ENCODE peak calls at places on chromosomes 13 and 19, in seven cellular contexts. One of them, this sample, is unnamed. For H3K9me2, the result is how much of the 10 kb centered on the place peaks cover.

GRCh38 chr13:67574320-67575233 is 344.4 kb upstream of the PCDH9 start:
- DNase-seq in OCI-LY7: no peak
- DNase-seq in GM23248: no peak
- DNase-seq in HCT116: no peak
- DNase-seq in PC-3: peak
- DNase-seq in PC-9: peak
- DNase-seq in SK-N-SH: no peak
- DNase-seq in this sample: no peak

GRCh38 chr13:111567637-111568036 is 247.2 kb downstream of the TEX29 start:
- DNase-seq in GM23248: no peak
- DNase-seq in PC-3: no peak
- DNase-seq in HCT116: no peak
- DNase-seq in SK-N-SH: no peak
- DNase-seq in PC-9: no peak
- DNase-seq in OCI-LY7: no peak
- DNase-seq in this sample: no peak

GRCh38 chr13:99303863-99304521 is 3.2 kb downstream of the GPR183 start:
- DNase-seq in HCT116: no peak
- DNase-seq in GM23248: no peak
- DNase-seq in OCI-LY7: no peak
- DNase-seq in PC-9: no peak
- DNase-seq in PC-3: no peak
- DNase-seq in SK-N-SH: no peak
- DNase-seq in this sample: no peak

GRCh38 chr13:39048806-39049205 is 10.6 kb downstream of the NHLRC3 start:
- DNase-seq in GM23248: no peak
- DNase-seq in PC-9: no peak
- DNase-seq in PC-3: no peak
- DNase-seq in OCI-LY7: no peak
- DNase-seq in SK-N-SH: no peak
- DNase-seq in HCT116: no peak
- DNase-seq in this sample: no peak

GRCh38 chr19:58196911-58197616 is 14.2 kb downstream of the ZNF274 start:
- DNase-seq in HCT116: no peak
- DNase-seq in OCI-LY7: peak
- DNase-seq in PC-3: peak
- DNase-seq in GM23248: peak
- DNase-seq in PC-9: peak
- DNase-seq in SK-N-SH: no peak
- DNase-seq in this sample: no peak

GRCh38 chr13:50236898-50237318 is 221.7 kb downstream of the KCNRG start:
- DNase-seq in PC-3: no peak
- DNase-seq in SK-N-SH: no peak
- DNase-seq in HCT116: no peak
- DNase-seq in GM23248: no peak
- DNase-seq in OCI-LY7: no peak
- DNase-seq in PC-9: no peak
- DNase-seq in this sample: no peak

GRCh38 chr19:11446652-11447301 is 11.3 kb downstream of the PRKCSH start:
- DNase-seq in HCT116: no peak
- DNase-seq in GM23248: peak
- DNase-seq in OCI-LY7: peak
- DNase-seq in PC-9: peak
- DNase-seq in PC-3: peak
- DNase-seq in SK-N-SH: peak
- DNase-seq in this sample: peak

GRCh38 chr13:108549989-108550388 is 79.4 kb upstream of the MYO16 start:
- DNase-seq in GM23248: no peak
- DNase-seq in OCI-LY7: no peak
- DNase-seq in PC-9: no peak
- DNase-seq in PC-3: no peak
- DNase-seq in HCT116: no peak
- DNase-seq in SK-N-SH: no peak
- DNase-seq in this sample: no peak

GRCh38 chr13:113545455-113545930 is 39.1 kb upstream of the TFDP1 start:
- DNase-seq in GM23248: peak
- DNase-seq in SK-N-SH: peak
- DNase-seq in PC-9: peak
- DNase-seq in PC-3: no peak
- DNase-seq in HCT116: no peak
- DNase-seq in OCI-LY7: no peak
- DNase-seq in this sample: no peak

GRCh38 chr13:39364797-39365468 is 238.1 kb downstream of the LHFPL6 start:
- DNase-seq in PC-9: peak
- DNase-seq in SK-N-SH: no peak
- DNase-seq in GM23248: peak
- DNase-seq in OCI-LY7: no peak
- DNase-seq in PC-3: peak
- DNase-seq in HCT116: peak
- DNase-seq in this sample: no peak

GRCh38 chr19:49938662-49939061 is 9.4 kb upstream of the NUP62 start:
- DNase-seq in GM23248: no peak
- DNase-seq in PC-3: no peak
- DNase-seq in OCI-LY7: no peak
- DNase-seq in SK-N-SH: no peak
- DNase-seq in HCT116: no peak
- DNase-seq in PC-9: no peak
- DNase-seq in this sample: no peak

GRCh38 chr19:40933025-40933424 is 51.0 kb upstream of the CYP2A7 start:
- DNase-seq in PC-9: peak
- DNase-seq in HCT116: no peak
- DNase-seq in OCI-LY7: no peak
- DNase-seq in PC-3: peak
- DNase-seq in GM23248: no peak
- DNase-seq in SK-N-SH: no peak
- DNase-seq in this sample: no peak

GRCh38 chr13:114027046-114027760 is 53.3 kb upstream of the C13orf46 start:
- DNase-seq in SK-N-SH: no peak
- DNase-seq in PC-3: no peak
- DNase-seq in PC-9: no peak
- DNase-seq in GM23248: no peak
- DNase-seq in HCT116: no peak
- DNase-seq in OCI-LY7: peak
- DNase-seq in this sample: peak

GRCh38 chr13:47337781-47338507 is 441.1 kb upstream of the HTR2A start:
- DNase-seq in OCI-LY7: no peak
- DNase-seq in SK-N-SH: no peak
- DNase-seq in HCT116: no peak
- DNase-seq in PC-3: no peak
- DNase-seq in GM23248: peak
- DNase-seq in PC-9: no peak
- DNase-seq in this sample: no peak

GRCh38 chr19:53646144-53646543 is 14.3 kb downstream of the DPRX start:
- DNase-seq in HCT116: no peak
- DNase-seq in SK-N-SH: no peak
- DNase-seq in PC-3: no peak
- DNase-seq in OCI-LY7: no peak
- DNase-seq in PC-9: no peak
- DNase-seq in GM23248: no peak
- DNase-seq in this sample: no peak

DNA sequence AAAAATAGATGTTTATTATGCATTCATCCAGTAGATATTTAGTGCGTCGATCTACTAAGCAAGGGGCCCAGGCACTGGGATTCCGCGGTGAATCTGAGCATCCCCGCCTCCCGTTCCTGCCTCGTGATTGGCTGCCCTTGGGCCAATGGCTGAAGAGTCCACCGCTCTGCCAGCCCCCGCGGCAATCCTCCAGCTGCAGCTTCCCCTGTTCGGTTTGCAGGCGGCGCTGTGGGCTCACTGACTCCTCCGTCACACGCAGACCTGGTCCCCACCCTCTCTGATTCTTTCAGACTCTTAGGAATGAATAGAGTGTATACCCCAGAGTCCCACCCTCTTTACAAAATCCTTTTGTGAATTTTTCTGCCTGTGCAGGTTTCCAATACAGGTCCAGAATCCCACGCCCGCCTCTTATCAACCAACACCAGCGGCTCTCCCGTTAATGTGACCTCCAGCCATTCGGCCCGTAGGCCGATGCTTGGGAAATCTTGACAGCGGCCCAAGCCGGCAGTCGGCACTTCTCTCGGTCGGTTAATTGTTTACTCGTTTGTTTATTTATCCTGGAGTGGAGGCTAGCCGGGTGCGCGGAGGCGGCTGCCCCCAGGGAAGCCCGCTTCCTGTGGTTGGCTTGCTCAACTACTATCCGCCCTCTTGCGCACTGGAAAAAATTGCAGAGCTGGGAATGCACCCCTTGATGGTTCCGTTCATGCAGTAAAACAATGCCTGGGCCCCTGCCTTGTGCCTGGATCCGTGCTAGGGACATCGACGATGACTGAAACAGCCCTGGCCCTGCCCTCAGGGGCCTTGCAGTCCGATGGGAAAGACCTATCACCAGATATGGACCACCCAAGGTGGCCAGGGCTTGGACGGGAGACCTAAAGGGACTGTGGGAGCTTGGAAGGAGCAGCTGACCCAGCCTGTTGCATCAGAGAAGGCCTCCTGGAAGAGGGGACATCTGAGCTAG is 4.5 kb upstream of the ARHGAP35 start:
- DNase-seq in GM23248: peak
- DNase-seq in SK-N-SH: peak
- DNase-seq in OCI-LY7: peak
- DNase-seq in PC-3: peak
- DNase-seq in HCT116: peak
- DNase-seq in PC-9: peak
- DNase-seq in this sample: peak
- H2AFZ ChIP-seq in GM23248: peak
- H2AFZ ChIP-seq in SK-N-SH: no peak
- H2AFZ ChIP-seq in OCI-LY7: peak
- H2AFZ ChIP-seq in PC-3: peak
- H2AFZ ChIP-seq in HCT116: peak
- H2AFZ ChIP-seq in PC-9: no peak
- H2AFZ ChIP-seq in this sample: peak

GRCh38 chr19:31408460-31409124 is 59.4 kb upstream of the TSHZ3 start:
- DNase-seq in OCI-LY7: no peak
- DNase-seq in GM23248: peak
- DNase-seq in PC-9: no peak
- DNase-seq in PC-3: peak
- DNase-seq in SK-N-SH: no peak
- DNase-seq in HCT116: no peak
- DNase-seq in this sample: no peak
- H3K9me2 ChIP-seq in OCI-LY7: under half
- H3K9me2 ChIP-seq in GM23248: under half
- H3K9me2 ChIP-seq in PC-9: under half
- H3K9me2 ChIP-seq in PC-3: under half
- H3K9me2 ChIP-seq in SK-N-SH: under half
- H3K9me2 ChIP-seq in HCT116: under half
- H3K9me2 ChIP-seq in this sample: under half

GRCh38 chr19:48673436-48674100 is 751 bp upstream of the NTN5 start:
- DNase-seq in GM23248: no peak
- DNase-seq in PC-3: no peak
- DNase-seq in SK-N-SH: no peak
- DNase-seq in PC-9: no peak
- DNase-seq in HCT116: no peak
- DNase-seq in OCI-LY7: no peak
- DNase-seq in this sample: no peak
- H2AFZ ChIP-seq in GM23248: no peak
- H2AFZ ChIP-seq in PC-3: no peak
- H2AFZ ChIP-seq in SK-N-SH: no peak
- H2AFZ ChIP-seq in PC-9: no peak
- H2AFZ ChIP-seq in HCT116: no peak
- H2AFZ ChIP-seq in OCI-LY7: no peak
- H2AFZ ChIP-seq in this sample: no peak

GRCh38 chr19:16113727-16114126 is 2.0 kb downstream of the RAB8A start:
- DNase-seq in HCT116: no peak
- DNase-seq in PC-3: no peak
- DNase-seq in PC-9: no peak
- DNase-seq in GM23248: no peak
- DNase-seq in SK-N-SH: no peak
- DNase-seq in OCI-LY7: peak
- DNase-seq in this sample: peak
- H3K9me2 ChIP-seq in HCT116: under half
- H3K9me2 ChIP-seq in PC-3: under half
- H3K9me2 ChIP-seq in PC-9: under half
- H3K9me2 ChIP-seq in GM23248: under half
- H3K9me2 ChIP-seq in SK-N-SH: under half
- H3K9me2 ChIP-seq in OCI-LY7: under half
- H3K9me2 ChIP-seq in this sample: under half

GRCh38 chr13:52921194-52921593 is 72.8 kb upstream of the PCDH8 start:
- DNase-seq in PC-9: no peak
- DNase-seq in OCI-LY7: peak
- DNase-seq in SK-N-SH: no peak
- DNase-seq in HCT116: no peak
- DNase-seq in GM23248: no peak
- DNase-seq in PC-3: no peak
- DNase-seq in this sample: peak
- H2AFZ ChIP-seq in PC-9: no peak
- H2AFZ ChIP-seq in OCI-LY7: peak
- H2AFZ ChIP-seq in SK-N-SH: no peak
- H2AFZ ChIP-seq in HCT116: no peak
- H2AFZ ChIP-seq in GM23248: no peak
- H2AFZ ChIP-seq in PC-3: no peak
- H2AFZ ChIP-seq in this sample: peak

GRCh38 chr13:35882722-35883497 is 248.3 kb downstream of the DCLK1 start:
- DNase-seq in HCT116: no peak
- DNase-seq in SK-N-SH: no peak
- DNase-seq in PC-3: peak
- DNase-seq in OCI-LY7: no peak
- DNase-seq in PC-9: no peak
- DNase-seq in GM23248: no peak
- DNase-seq in this sample: no peak

GRCh38 chr13:35881360-35881759 is 249.8 kb downstream of the DCLK1 start:
- DNase-seq in SK-N-SH: no peak
- DNase-seq in GM23248: peak
- DNase-seq in HCT116: no peak
- DNase-seq in PC-9: no peak
- DNase-seq in PC-3: no peak
- DNase-seq in OCI-LY7: no peak
- DNase-seq in this sample: no peak

GRCh38 chr13:35876601-35877000 is 254.6 kb downstream of the DCLK1 start:
- DNase-seq in SK-N-SH: no peak
- DNase-seq in HCT116: no peak
- DNase-seq in OCI-LY7: no peak
- DNase-seq in GM23248: peak
- DNase-seq in PC-9: no peak
- DNase-seq in PC-3: no peak
- DNase-seq in this sample: no peak

GRCh38 chr13:35874704-35875103 is 256.5 kb downstream of the DCLK1 start:
- DNase-seq in OCI-LY7: no peak
- DNase-seq in PC-9: no peak
- DNase-seq in HCT116: no peak
- DNase-seq in SK-N-SH: no peak
- DNase-seq in GM23248: no peak
- DNase-seq in PC-3: no peak
- DNase-seq in this sample: no peak

GRCh38 chr13:35879111-35879510 is 252.1 kb downstream of the DCLK1 start:
- DNase-seq in PC-9: no peak
- DNase-seq in HCT116: no peak
- DNase-seq in SK-N-SH: no peak
- DNase-seq in PC-3: no peak
- DNase-seq in GM23248: no peak
- DNase-seq in OCI-LY7: no peak
- DNase-seq in this sample: no peak
- H3K9me2 ChIP-seq in PC-9: under half
- H3K9me2 ChIP-seq in HCT116: under half
- H3K9me2 ChIP-seq in SK-N-SH: under half
- H3K9me2 ChIP-seq in PC-3: under half
- H3K9me2 ChIP-seq in GM23248: under half
- H3K9me2 ChIP-seq in OCI-LY7: under half
- H3K9me2 ChIP-seq in this sample: under half

This sample was measured in Karpas-422.